ENCODE peak calls at places on chromosomes 5 and 9, in nine cellular contexts. N is transverse colon, Y is esophagus squamous epithelium, L is tibial nerve, G is breast epithelium, V is IMR-90, I is heart right ventricle, J is left ventricle myocardium inferior, Z is astrocyte. R is an unnamed sample.

GRCh38 chr5:150081541-150082283 is 4.6 kb downstream of the CSF1R start:
- DNase-seq in L (peak; percentile 48), V (peak; percentile 26), Z (no peak), G (peak; percentile 27), J (peak; percentile 63), I (peak; percentile 57), N (peak; percentile 53), Y (no peak), R (peak; percentile 59)

GRCh38 chr5:117220730-117221129 is 646.1 kb upstream of the SEMA6A start:
- DNase-seq in I (no peak), V (no peak), G (no peak), J (no peak), N (no peak), Y (no peak), L (no peak), Z (no peak), R (no peak)

GRCh38 chr5:167759411-167759821 is 532.0 kb upstream of the WWC1 start:
- DNase-seq in G (no peak), Z (peak; percentile 92), V (peak; percentile 61), L (no peak), J (no peak), N (no peak), Y (no peak), I (no peak), R (no peak)

GRCh38 chr5:113242481-113243348 is 192.1 kb downstream of the TSSK1B start:
- DNase-seq in J (no peak), Y (no peak), G (no peak), V (peak; percentile 17), N (no peak), L (no peak), Z (no peak), I (no peak), R (no peak)

GRCh38 chr5:14696057-14696456 is 31.5 kb downstream of the OTULIN start:
- DNase-seq in Z (no peak), I (no peak), Y (no peak), L (no peak), V (peak; percentile 22), G (no peak), N (no peak), J (no peak), R (no peak)

GRCh38 chr9:4371108-4371507 is 71.2 kb upstream of the GLIS3 start:
- DNase-seq in N (no peak), Z (peak; percentile 97), J (no peak), V (peak; percentile 92), G (no peak), I (no peak), Y (no peak), L (no peak), R (no peak)

GRCh38 chr5:54701179-54701578 is 183.6 kb downstream of the SNX18 start:
- DNase-seq in Z (peak; percentile 100), I (no peak), J (no peak), N (no peak), G (peak; percentile 95), V (peak; percentile 99), L (no peak), Y (no peak), R (no peak)

GRCh38 chr5:177378884-177379883 is 5.0 kb upstream of the SLC34A1 start:
- DNase-seq in N (no peak), Y (no peak), I (no peak), J (no peak), V (peak; percentile 97), G (no peak), L (no peak), Z (peak; percentile 90), R (no peak)

GRCh38 chr5:180209137-180209581 is at the start of gene RASGEF1C:
- DNase-seq in V (peak; percentile 47), G (no peak), J (peak; percentile 59), Z (peak; percentile 16), Y (no peak), N (peak; percentile 68), I (peak; percentile 68), L (no peak), R (peak; percentile 65)

GRCh38 chr9:93161801-93162635 is 21.9 kb upstream of the WNK2 start:
- DNase-seq in L (no peak), Z (peak; percentile 46), G (no peak), J (no peak), N (no peak), V (no peak), Y (no peak), I (no peak), R (no peak)

GRCh38 chr9:34989946-34990635 is 546 bp downstream of the DNAJB5 start:
- DNase-seq in I (peak; percentile 57), N (peak; percentile 63), Z (peak; percentile 52), J (peak; percentile 62), L (no peak), Y (no peak), V (peak; percentile 39), G (peak; percentile 45), R (peak; percentile 80)

GRCh38 chr5:57174128-57174849 is 430 bp downstream of the GPBP1 start:
- DNase-seq in N (peak; percentile 50), L (no peak), V (no peak), J (peak; percentile 37), Y (no peak), Z (no peak), I (no peak), G (peak; percentile 34), R (peak; percentile 30)

GRCh38 chr9:92136184-92136858 is 21.1 kb upstream of the SPTLC1 start:
- DNase-seq in J (no peak), N (no peak), I (no peak), Z (no peak), G (no peak), Y (no peak), V (no peak), L (no peak), R (no peak)

GRCh38 chr5:34751807-34752736 is 86.9 kb upstream of the TTC23L start:
- DNase-seq in L (no peak), N (peak; percentile 21), Y (no peak), G (no peak), I (no peak), Z (no peak), J (peak; percentile 48), V (no peak), R (peak; percentile 34)

GRCh38 chr5:34758514-34758913 is 80.5 kb upstream of the TTC23L start:
- DNase-seq in L (no peak), J (no peak), V (no peak), Y (no peak), G (no peak), N (no peak), Z (no peak), I (no peak), R (no peak)

GRCh38 chr5:34762321-34762871 is 76.6 kb upstream of the TTC23L start:
- DNase-seq in V (peak; percentile 97), G (no peak), Z (peak; percentile 92), L (peak; percentile 47), Y (no peak), J (peak; percentile 51), N (no peak), I (peak; percentile 16), R (no peak)

DNA sequence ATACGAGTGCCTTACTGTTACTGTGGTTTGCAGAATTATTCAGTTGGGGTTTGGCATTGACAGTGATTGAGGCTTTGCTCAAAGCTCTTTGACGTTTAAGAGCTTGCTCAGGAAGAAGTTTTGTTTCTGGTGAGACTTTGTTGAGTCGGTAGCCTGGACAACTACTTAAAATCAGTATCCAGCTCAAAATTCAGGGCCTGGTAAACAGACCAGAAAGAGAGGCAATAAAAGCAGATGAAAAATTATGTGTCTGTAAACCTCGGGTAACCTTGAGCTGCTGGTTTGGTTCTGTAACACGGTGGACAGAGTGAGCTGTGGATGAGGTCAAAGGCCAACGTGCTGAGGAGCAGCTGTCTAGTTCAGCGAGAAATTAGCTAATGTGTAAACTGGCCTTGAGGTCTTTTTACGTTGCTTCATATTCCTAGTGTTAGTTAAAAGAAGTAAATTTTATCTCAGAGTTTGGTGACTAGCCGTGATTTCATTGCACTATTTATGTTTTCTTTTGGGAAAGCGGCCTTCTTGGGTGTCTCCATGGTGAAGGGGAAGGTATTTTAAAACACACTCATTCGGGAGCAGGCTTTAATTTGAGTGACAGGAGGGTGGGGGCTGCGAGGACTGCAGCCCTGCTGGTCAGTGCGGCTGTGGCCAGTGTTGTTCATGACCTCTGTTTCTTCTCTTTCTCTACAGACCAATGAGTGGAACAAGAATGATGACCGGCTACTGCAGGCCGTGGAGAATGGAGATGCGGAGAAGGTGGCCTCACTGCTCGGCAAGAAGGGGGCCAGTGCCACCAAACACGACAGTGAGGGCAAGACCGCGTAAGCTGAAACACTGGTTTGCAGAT is 82.0 kb upstream of the TTC23L start:
- DNase-seq in I (no peak), N (no peak), L (no peak), Z (peak; percentile 32), Y (no peak), J (no peak), G (no peak), V (no peak), R (no peak)
- H3K36me3 ChIP-seq in I (peaks cover 36% of the 10 kb centered on the region), N (no peaks in the 10 kb centered on the region), L (peaks cover 44% of the 10 kb centered on the region), Z (peaks cover 39% of the 10 kb centered on the region), Y (no peaks in the 10 kb centered on the region), J (peaks cover 11% of the 10 kb centered on the region), G (no peaks in the 10 kb centered on the region), V (peaks cover 35% of the 10 kb centered on the region), R (no peaks in the 10 kb centered on the region)

GRCh38 chr5:94969174-94969573 is 315.7 kb downstream of the MCTP1 start:
- DNase-seq in N (no peak), L (no peak), G (no peak), I (no peak), Y (no peak), Z (peak; percentile 1), V (peak; percentile 18), J (no peak), R (no peak)
- TF ChIP-seq CTCF in N (no peak), L (no peak), G (no peak), I (no peak), Y (no peak), Z (peak; percentile 19), V (peak; percentile 30), J (no peak), R (no peak)

DNA sequence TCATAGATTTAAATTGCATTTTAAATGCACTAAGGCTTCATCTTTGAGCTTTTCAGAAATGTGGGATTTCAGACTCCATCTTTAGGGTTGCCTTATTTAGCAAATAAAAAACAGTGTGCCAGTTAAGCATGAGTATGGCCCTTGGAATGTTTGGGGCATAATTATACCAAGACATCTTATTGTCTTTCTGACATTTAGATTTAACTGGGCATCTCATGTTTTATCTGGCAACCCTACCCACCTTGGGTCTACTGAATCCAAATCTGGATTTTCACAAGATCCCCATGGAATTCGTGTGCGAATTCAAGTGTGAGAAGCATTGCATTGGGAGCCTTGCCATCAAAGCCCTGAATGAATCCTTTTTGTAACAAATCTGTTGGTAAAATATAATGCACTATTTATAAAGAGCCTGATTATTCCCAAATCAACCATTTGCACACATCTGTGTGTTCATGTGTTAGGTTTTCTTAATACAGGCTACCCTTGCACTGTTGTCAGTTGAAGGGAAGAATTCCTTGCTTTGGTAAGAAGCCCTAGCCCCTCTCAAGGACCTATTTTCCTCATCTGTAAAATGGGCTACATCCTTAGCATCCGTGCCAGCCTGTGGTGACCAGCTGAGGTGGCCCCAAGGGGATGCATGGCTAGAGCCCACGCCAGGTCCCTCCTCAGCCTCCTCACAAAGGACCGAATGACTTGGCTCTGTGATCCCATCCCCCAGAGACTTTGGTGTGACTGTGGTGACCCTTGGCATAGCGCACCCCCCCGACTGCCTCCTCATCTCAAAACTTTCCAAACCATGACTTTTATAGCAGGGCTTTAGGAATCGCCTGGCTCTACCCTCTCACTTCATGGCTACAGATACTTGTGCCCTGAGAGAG is 8.1 kb downstream of the GSN start:
- DNase-seq in Y (no peak), I (no peak), G (no peak), Z (no peak), L (no peak), N (no peak), V (no peak), J (no peak), R (no peak)
- H3K27ac ChIP-seq in Y (peak overlapping the region; percentile 94), I (peak overlapping the region; percentile 27), G (peak overlapping the region; percentile 99), Z (no peak overlapping the region), L (peak overlapping the region; percentile 99), N (peak overlapping the region; percentile 98), V (peak overlapping the region; percentile 34), J (peak overlapping the region; percentile 98), R (no peak overlapping the region)

GRCh38 chr5:43295202-43295601 is 18.0 kb downstream of the HMGCS1 start:
- DNase-seq in I (no peak), V (no peak), J (no peak), N (no peak), Z (no peak), Y (no peak), G (no peak), L (no peak), R (no peak)
- H3K36me3 ChIP-seq in I (peaks cover 91% of the 10 kb centered on the region), V (peaks cover 14% of the 10 kb centered on the region), J (peaks cover 85% of the 10 kb centered on the region), N (peaks cover 47% of the 10 kb centered on the region), Z (peaks cover 60% of the 10 kb centered on the region), Y (peaks cover 18% of the 10 kb centered on the region), G (no peaks in the 10 kb centered on the region), L (peaks cover 70% of the 10 kb centered on the region), R (peaks cover 4% of the 10 kb centered on the region)